ENCODE peak calls at places on chromosomes 4 and X, in eight cellular contexts. One of them, this sample, is unnamed.
A peak's percentile ranks its signal among the peaks of the same experiment; 100 is the strongest.

GRCh38 chrX:2471641-2472040 is 29.1 kb downstream of the DHRSX start:
- DNase-seq in tibial nerve: no peak
- DNase-seq in mesendoderm: no peak
- DNase-seq in right lobe of liver: no peak
- DNase-seq in body of pancreas: no peak
- DNase-seq in transverse colon: no peak
- DNase-seq in psoas muscle: no peak
- DNase-seq in tibial artery: no peak
- DNase-seq in this sample: no peak

GRCh38 chrX:12505127-12505526 is 286.1 kb upstream of the PRPS2 start:
- DNase-seq in tibial nerve: no peak
- DNase-seq in mesendoderm: no peak
- DNase-seq in right lobe of liver: no peak
- DNase-seq in body of pancreas: no peak
- DNase-seq in transverse colon: no peak
- DNase-seq in psoas muscle: no peak
- DNase-seq in tibial artery: no peak
- DNase-seq in this sample: no peak

GRCh38 chr4:17875402-17876070 is 64.8 kb downstream of the NCAPG start:
- DNase-seq in tibial nerve: no peak
- DNase-seq in mesendoderm: no peak
- DNase-seq in right lobe of liver: no peak
- DNase-seq in body of pancreas: no peak
- DNase-seq in transverse colon: no peak
- DNase-seq in psoas muscle: no peak
- DNase-seq in tibial artery: no peak
- DNase-seq in this sample: no peak

GRCh38 chrX:9786839-9787635 is 808 bp downstream of the SHROOM2 start:
- DNase-seq in tibial nerve: no peak
- DNase-seq in mesendoderm: no peak
- DNase-seq in right lobe of liver: no peak
- DNase-seq in body of pancreas: peak; percentile 29
- DNase-seq in transverse colon: no peak
- DNase-seq in psoas muscle: no peak
- DNase-seq in tibial artery: no peak
- DNase-seq in this sample: no peak

GRCh38 chr4:183600189-183600685 is 58.7 kb downstream of the RWDD4 start:
- DNase-seq in tibial nerve: no peak
- DNase-seq in mesendoderm: peak; percentile 60
- DNase-seq in right lobe of liver: no peak
- DNase-seq in body of pancreas: no peak
- DNase-seq in transverse colon: no peak
- DNase-seq in psoas muscle: no peak
- DNase-seq in tibial artery: no peak
- DNase-seq in this sample: no peak

GRCh38 chr4:118797558-118798142 is 38.3 kb downstream of the SEC24D start:
- DNase-seq in tibial nerve: no peak
- DNase-seq in mesendoderm: no peak
- DNase-seq in right lobe of liver: no peak
- DNase-seq in body of pancreas: no peak
- DNase-seq in transverse colon: no peak
- DNase-seq in psoas muscle: no peak
- DNase-seq in tibial artery: no peak
- DNase-seq in this sample: no peak

GRCh38 chr4:86967798-86968197 is 33.0 kb downstream of the AFF1 start:
- DNase-seq in tibial nerve: no peak
- DNase-seq in mesendoderm: no peak
- DNase-seq in right lobe of liver: no peak
- DNase-seq in body of pancreas: no peak
- DNase-seq in transverse colon: no peak
- DNase-seq in psoas muscle: no peak
- DNase-seq in tibial artery: no peak
- DNase-seq in this sample: no peak

GRCh38 chr4:1369091-1369450 is 22.1 kb downstream of the UVSSA start:
- DNase-seq in tibial nerve: no peak
- DNase-seq in mesendoderm: no peak
- DNase-seq in right lobe of liver: peak; percentile 40
- DNase-seq in body of pancreas: no peak
- DNase-seq in transverse colon: no peak
- DNase-seq in psoas muscle: no peak
- DNase-seq in tibial artery: no peak
- DNase-seq in this sample: no peak

GRCh38 chr4:47551682-47552081 is 66.6 kb downstream of the ATP10D start:
- DNase-seq in tibial nerve: no peak
- DNase-seq in mesendoderm: no peak
- DNase-seq in right lobe of liver: no peak
- DNase-seq in body of pancreas: no peak
- DNase-seq in transverse colon: no peak
- DNase-seq in psoas muscle: no peak
- DNase-seq in tibial artery: no peak
- DNase-seq in this sample: no peak

DNA sequence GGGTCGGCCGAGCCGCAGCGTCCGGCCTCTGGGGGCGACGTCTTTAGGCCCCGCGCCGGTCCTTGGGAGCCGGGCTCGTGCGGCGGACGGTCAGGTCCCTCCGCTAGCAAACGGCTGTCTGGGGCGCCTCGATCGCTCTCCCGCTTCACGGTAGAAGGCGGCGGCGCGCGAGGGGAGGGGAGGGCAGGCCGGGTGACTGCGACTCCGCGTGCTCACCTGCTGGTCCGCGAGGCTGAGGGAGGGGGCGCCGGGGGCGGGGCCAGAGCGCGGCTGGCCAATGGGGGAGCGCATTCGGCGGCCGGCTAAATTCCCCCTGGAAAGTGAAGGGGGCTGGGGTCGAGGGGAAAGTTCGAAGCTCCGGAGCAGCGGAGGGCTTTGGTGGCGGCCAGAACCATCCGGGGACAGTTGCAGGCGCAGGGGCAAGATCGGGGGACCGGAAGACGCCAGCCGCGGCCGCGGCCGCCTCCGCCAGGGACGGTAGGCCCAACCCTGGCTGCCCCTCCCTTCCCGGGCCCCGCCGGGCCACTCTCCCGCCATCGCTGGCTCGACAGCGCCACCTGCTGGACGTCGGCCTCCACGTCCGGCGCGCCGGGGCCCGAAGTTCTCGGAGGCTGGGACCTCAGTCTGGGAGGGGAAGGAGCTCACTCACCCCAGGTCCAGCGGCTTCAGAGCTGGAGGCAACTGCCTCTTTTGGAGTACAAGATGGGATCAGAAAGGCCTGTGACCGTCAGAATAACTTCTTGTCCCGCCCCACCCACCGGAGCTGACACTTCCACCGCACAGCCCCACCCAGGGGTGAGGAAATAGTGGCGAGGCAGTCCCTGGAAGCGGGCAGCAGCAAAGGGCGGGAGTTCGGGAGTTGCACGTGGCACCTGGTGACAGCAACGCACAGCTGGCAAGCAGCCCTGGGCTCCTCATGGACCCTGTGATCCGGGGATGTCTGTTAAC is 49.9 kb downstream of the ELF4 start:
- DNase-seq in tibial nerve: peak; percentile 68
- DNase-seq in mesendoderm: peak; percentile 77
- DNase-seq in right lobe of liver: peak; percentile 85
- DNase-seq in body of pancreas: peak; percentile 83
- DNase-seq in transverse colon: peak; percentile 86
- DNase-seq in psoas muscle: peak; percentile 81
- DNase-seq in tibial artery: peak; percentile 64
- DNase-seq in this sample: no peak
- H3K27ac ChIP-seq in tibial nerve: peak overlapping the region; percentile 84
- H3K27ac ChIP-seq in mesendoderm: no peak overlapping the region
- H3K27ac ChIP-seq in right lobe of liver: no peak overlapping the region
- H3K27ac ChIP-seq in body of pancreas: no peak overlapping the region
- H3K27ac ChIP-seq in transverse colon: peak overlapping the region; percentile 85
- H3K27ac ChIP-seq in psoas muscle: peak overlapping the region; percentile 46
- H3K27ac ChIP-seq in tibial artery: peak overlapping the region; percentile 73
- H3K27ac ChIP-seq in this sample: no peak overlapping the region

GRCh38 chrX:110086916-110087484 is 84.1 kb downstream of the TMEM164 start:
- DNase-seq in tibial nerve: no peak
- DNase-seq in mesendoderm: peak; percentile 58
- DNase-seq in right lobe of liver: no peak
- DNase-seq in body of pancreas: no peak
- DNase-seq in transverse colon: no peak
- DNase-seq in psoas muscle: no peak
- DNase-seq in tibial artery: no peak
- DNase-seq in this sample: no peak
- H3K4me3 ChIP-seq in tibial nerve: no peak overlapping the region
- H3K4me3 ChIP-seq in mesendoderm: no peak overlapping the region
- H3K4me3 ChIP-seq in right lobe of liver: no peak overlapping the region
- H3K4me3 ChIP-seq in body of pancreas: no peak overlapping the region
- H3K4me3 ChIP-seq in transverse colon: no peak overlapping the region
- H3K4me3 ChIP-seq in psoas muscle: no peak overlapping the region
- H3K4me3 ChIP-seq in tibial artery: no peak overlapping the region
- H3K4me3 ChIP-seq in this sample: no peak overlapping the region

GRCh38 chr4:102647117-102647516 is 113.7 kb downstream of the MANBA start:
- DNase-seq in tibial nerve: no peak
- DNase-seq in mesendoderm: no peak
- DNase-seq in right lobe of liver: no peak
- DNase-seq in body of pancreas: no peak
- DNase-seq in transverse colon: no peak
- DNase-seq in psoas muscle: no peak
- DNase-seq in tibial artery: no peak
- DNase-seq in this sample: no peak
- H3K27ac ChIP-seq in tibial nerve: no peak overlapping the region
- H3K27ac ChIP-seq in mesendoderm: no peak overlapping the region
- H3K27ac ChIP-seq in right lobe of liver: no peak overlapping the region
- H3K27ac ChIP-seq in body of pancreas: no peak overlapping the region
- H3K27ac ChIP-seq in transverse colon: no peak overlapping the region
- H3K27ac ChIP-seq in psoas muscle: no peak overlapping the region
- H3K27ac ChIP-seq in tibial artery: no peak overlapping the region
- H3K27ac ChIP-seq in this sample: no peak overlapping the region

GRCh38 chr4:169660929-169661328 is 40.6 kb downstream of the CLCN3 start:
- DNase-seq in tibial nerve: no peak
- DNase-seq in mesendoderm: no peak
- DNase-seq in right lobe of liver: no peak
- DNase-seq in body of pancreas: no peak
- DNase-seq in transverse colon: no peak
- DNase-seq in psoas muscle: no peak
- DNase-seq in tibial artery: no peak
- DNase-seq in this sample: no peak

GRCh38 chr4:169657470-169658107 is 37.2 kb downstream of the CLCN3 start:
- DNase-seq in tibial nerve: no peak
- DNase-seq in mesendoderm: no peak
- DNase-seq in right lobe of liver: no peak
- DNase-seq in body of pancreas: no peak
- DNase-seq in transverse colon: no peak
- DNase-seq in psoas muscle: no peak
- DNase-seq in tibial artery: no peak
- DNase-seq in this sample: no peak

GRCh38 chr4:169658196-169658595 is 37.8 kb downstream of the CLCN3 start:
- DNase-seq in tibial nerve: no peak
- DNase-seq in mesendoderm: no peak
- DNase-seq in right lobe of liver: no peak
- DNase-seq in body of pancreas: no peak
- DNase-seq in transverse colon: no peak
- DNase-seq in psoas muscle: no peak
- DNase-seq in tibial artery: no peak
- DNase-seq in this sample: no peak

GRCh38 chr4:169659736-169660670 is 39.6 kb downstream of the CLCN3 start:
- DNase-seq in tibial nerve: peak; percentile 70
- DNase-seq in mesendoderm: peak; percentile 99
- DNase-seq in right lobe of liver: peak; percentile 55
- DNase-seq in body of pancreas: peak; percentile 81
- DNase-seq in transverse colon: peak; percentile 78
- DNase-seq in psoas muscle: peak; percentile 33
- DNase-seq in tibial artery: peak; percentile 82
- DNase-seq in this sample: peak; percentile 57

DNA sequence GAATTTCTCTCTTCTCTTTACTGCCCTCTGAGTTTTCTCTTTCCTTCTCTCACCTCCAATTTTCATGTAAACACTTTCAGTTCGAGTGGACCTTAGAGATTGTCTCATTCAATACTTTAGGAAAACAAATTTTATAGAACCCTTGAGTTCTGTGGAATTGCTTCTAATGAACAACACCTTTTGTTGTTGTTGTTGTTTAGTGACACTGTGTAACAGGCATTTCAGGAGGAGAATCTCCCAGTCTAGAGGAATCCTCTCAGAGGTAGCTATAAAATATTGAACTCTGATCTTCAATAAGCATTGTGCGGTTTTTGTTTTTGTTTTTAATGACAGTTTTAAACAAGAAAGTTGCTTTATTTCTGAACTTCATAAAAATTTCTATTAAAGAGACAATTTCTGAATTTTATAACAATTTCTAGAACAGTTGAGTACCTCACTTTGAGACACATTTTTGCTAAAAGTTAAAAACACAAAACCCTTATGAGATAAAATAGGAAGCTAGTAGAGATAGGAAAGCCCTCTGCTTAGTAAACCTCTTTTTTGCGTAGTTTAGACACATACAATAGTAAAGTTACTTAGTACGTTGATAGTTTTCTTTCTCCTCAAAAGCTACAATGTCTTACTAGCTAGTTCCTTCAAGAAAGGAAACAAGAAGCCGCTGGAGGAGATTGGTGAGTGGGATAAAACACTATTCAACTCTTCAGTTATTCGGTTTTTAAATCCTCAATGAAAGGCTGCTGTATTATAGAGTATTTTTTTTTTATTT is 38.8 kb downstream of the CLCN3 start:
- DNase-seq in tibial nerve: no peak
- DNase-seq in mesendoderm: peak; percentile 18
- DNase-seq in right lobe of liver: no peak
- DNase-seq in body of pancreas: no peak
- DNase-seq in transverse colon: no peak
- DNase-seq in psoas muscle: no peak
- DNase-seq in tibial artery: no peak
- DNase-seq in this sample: no peak
- H3K4me3 ChIP-seq in tibial nerve: no peak overlapping the region
- H3K4me3 ChIP-seq in mesendoderm: no peak overlapping the region
- H3K4me3 ChIP-seq in right lobe of liver: no peak overlapping the region
- H3K4me3 ChIP-seq in body of pancreas: no peak overlapping the region
- H3K4me3 ChIP-seq in transverse colon: peak overlapping the region; percentile 38
- H3K4me3 ChIP-seq in psoas muscle: peak overlapping the region; percentile 70
- H3K4me3 ChIP-seq in tibial artery: peak overlapping the region; percentile 52
- H3K4me3 ChIP-seq in this sample: peak overlapping the region; percentile 84

DNA sequence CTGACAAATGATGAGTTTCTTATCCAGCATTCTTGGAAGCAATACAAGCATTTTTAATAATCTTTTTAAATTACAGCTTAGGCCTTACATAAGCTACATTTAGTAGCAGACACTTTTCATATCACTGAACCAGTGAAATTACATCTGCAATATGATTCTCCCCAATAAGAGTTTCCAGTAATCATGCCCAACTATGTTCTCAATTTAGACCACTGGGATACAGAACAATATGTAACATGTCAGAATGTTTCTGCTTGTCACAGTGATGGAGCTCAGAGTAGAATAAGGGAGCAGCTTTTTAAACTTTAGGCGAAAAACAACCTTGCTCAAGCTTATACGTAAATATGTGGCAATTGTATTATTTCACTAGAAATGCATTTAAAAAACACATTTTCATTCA is 1132.2 kb downstream of the FAT4 start:
- DNase-seq in tibial nerve: no peak
- DNase-seq in mesendoderm: no peak
- DNase-seq in right lobe of liver: no peak
- DNase-seq in body of pancreas: no peak
- DNase-seq in transverse colon: no peak
- DNase-seq in psoas muscle: no peak
- DNase-seq in tibial artery: no peak
- DNase-seq in this sample: no peak
- H3K27ac ChIP-seq in tibial nerve: no peak overlapping the region
- H3K27ac ChIP-seq in mesendoderm: no peak overlapping the region
- H3K27ac ChIP-seq in right lobe of liver: no peak overlapping the region
- H3K27ac ChIP-seq in body of pancreas: no peak overlapping the region
- H3K27ac ChIP-seq in transverse colon: no peak overlapping the region
- H3K27ac ChIP-seq in psoas muscle: no peak overlapping the region
- H3K27ac ChIP-seq in tibial artery: no peak overlapping the region
- H3K27ac ChIP-seq in this sample: no peak overlapping the region